ENCODE peak calls at places on chromosomes 16 and 17, in four cellular contexts. M is EL; W is activated T-helper 9 cell treated with anti-CD3 and anti-CD28 coated beads, Interleukin-2, amount 50 U/mL, for 16 hours; Z is dermis blood vessel endothelial cell. S is an unnamed sample.

GRCh38 chr16:58458634-58459343 is 41.2 kb upstream of the NDRG4 start:
- DNase-seq in Z (no peak), W (no peak), M (no peak), S (no peak)

GRCh38 chr16:19912445-19913305 is 28.0 kb upstream of the GPRC5B start:
- DNase-seq in Z (peak), W (no peak), M (peak), S (no peak)

GRCh38 chr17:14760719-14761425 is 460.0 kb downstream of the HS3ST3B1 start:
- DNase-seq in M (no peak), W (no peak), Z (no peak), S (no peak)

GRCh38 chr17:43871947-43872690 is 25.1 kb downstream of the CD300LG start:
- DNase-seq in M (peak), W (no peak), Z (no peak), S (no peak)

GRCh38 chr17:64534187-64534586 is 27.4 kb downstream of the CEP95 start:
- DNase-seq in W (no peak), M (peak), Z (peak), S (peak)

GRCh38 chr16:29107299-29107698 is 122.4 kb downstream of the LAT start:
- DNase-seq in Z (no peak), M (no peak), W (no peak), S (no peak)

GRCh38 chr16:21164521-21165168 is 6.2 kb downstream of the LDAF1 start:
- DNase-seq in W (no peak), M (no peak), Z (no peak), S (no peak)

GRCh38 chr16:6891486-6891885 is 441.2 kb upstream of the RBFOX1 start:
- DNase-seq in Z (no peak), W (no peak), M (no peak), S (no peak)

GRCh38 chr17:151004-151403 is 13.6 kb downstream of the SCGB1C2 start:
- DNase-seq in Z (no peak), M (no peak), W (no peak), S (no peak)

S was measured in NCI-H460.